ENCODE peak calls at places on chromosomes 11 and 22, in seven cellular contexts. One of them, this sample, is unnamed.
A peak's percentile ranks its signal among the peaks of the same experiment; 100 is the strongest.

GRCh38 chr11:62921201-62921572 is at the start of gene CHRM1:
- DNase-seq in suprapubic skin: no peak
- DNase-seq in tibial nerve: no peak
- DNase-seq in brain microvascular endothelial cell: no peak
- DNase-seq in AG04450: no peak
- DNase-seq in thoracic aorta: no peak
- DNase-seq in IMR-90: no peak
- DNase-seq in this sample: no peak

GRCh38 chr11:44773351-44773965 is 46.7 kb downstream of the TSPAN18 start:
- DNase-seq in tibial nerve: no peak
- DNase-seq in suprapubic skin: peak; percentile 62
- DNase-seq in AG04450: no peak
- DNase-seq in thoracic aorta: no peak
- DNase-seq in IMR-90: peak; percentile 20
- DNase-seq in brain microvascular endothelial cell: no peak
- DNase-seq in this sample: no peak

GRCh38 chr11:15849265-15849664 is 507.1 kb downstream of the SOX6 start:
- DNase-seq in thoracic aorta: no peak
- DNase-seq in AG04450: no peak
- DNase-seq in brain microvascular endothelial cell: no peak
- DNase-seq in tibial nerve: no peak
- DNase-seq in IMR-90: no peak
- DNase-seq in suprapubic skin: no peak
- DNase-seq in this sample: no peak

GRCh38 chr22:29907753-29908515 is 25.0 kb downstream of the MTMR3 start:
- DNase-seq in AG04450: peak; percentile 96
- DNase-seq in brain microvascular endothelial cell: peak; percentile 97
- DNase-seq in tibial nerve: peak; percentile 62
- DNase-seq in thoracic aorta: peak; percentile 36
- DNase-seq in IMR-90: peak; percentile 99
- DNase-seq in suprapubic skin: no peak
- DNase-seq in this sample: peak; percentile 58

GRCh38 chr11:44189986-44190882 is 94.8 kb downstream of the EXT2 start:
- DNase-seq in tibial nerve: no peak
- DNase-seq in AG04450: no peak
- DNase-seq in IMR-90: no peak
- DNase-seq in thoracic aorta: no peak
- DNase-seq in suprapubic skin: no peak
- DNase-seq in brain microvascular endothelial cell: no peak
- DNase-seq in this sample: no peak

GRCh38 chr11:44737222-44737621 is 10.5 kb downstream of the TSPAN18 start:
- DNase-seq in AG04450: no peak
- DNase-seq in tibial nerve: no peak
- DNase-seq in IMR-90: no peak
- DNase-seq in suprapubic skin: no peak
- DNase-seq in brain microvascular endothelial cell: no peak
- DNase-seq in thoracic aorta: no peak
- DNase-seq in this sample: no peak

GRCh38 chr11:68965901-68966868 is 14.6 kb downstream of the MRGPRD start:
- DNase-seq in AG04450: no peak
- DNase-seq in brain microvascular endothelial cell: no peak
- DNase-seq in IMR-90: no peak
- DNase-seq in thoracic aorta: no peak
- DNase-seq in tibial nerve: no peak
- DNase-seq in suprapubic skin: peak; percentile 69
- DNase-seq in this sample: no peak

GRCh38 chr11:128738942-128739341 is 45.1 kb downstream of the FLI1 start:
- DNase-seq in IMR-90: no peak
- DNase-seq in AG04450: no peak
- DNase-seq in suprapubic skin: no peak
- DNase-seq in brain microvascular endothelial cell: no peak
- DNase-seq in thoracic aorta: no peak
- DNase-seq in tibial nerve: no peak
- DNase-seq in this sample: no peak

GRCh38 chr11:68349461-68350249 is 37.3 kb downstream of the LRP5 start:
- DNase-seq in brain microvascular endothelial cell: no peak
- DNase-seq in suprapubic skin: no peak
- DNase-seq in tibial nerve: no peak
- DNase-seq in thoracic aorta: no peak
- DNase-seq in IMR-90: no peak
- DNase-seq in AG04450: no peak
- DNase-seq in this sample: no peak

GRCh38 chr11:131923309-131923708 is 552.9 kb downstream of the NTM start:
- DNase-seq in thoracic aorta: no peak
- DNase-seq in IMR-90: peak; percentile 28
- DNase-seq in AG04450: no peak
- DNase-seq in brain microvascular endothelial cell: peak; percentile 25
- DNase-seq in suprapubic skin: no peak
- DNase-seq in tibial nerve: no peak
- DNase-seq in this sample: no peak

GRCh38 chr11:74220376-74220775 is 49.3 kb downstream of the PPME1 start:
- DNase-seq in tibial nerve: no peak
- DNase-seq in thoracic aorta: no peak
- DNase-seq in AG04450: no peak
- DNase-seq in brain microvascular endothelial cell: no peak
- DNase-seq in suprapubic skin: no peak
- DNase-seq in IMR-90: no peak
- DNase-seq in this sample: no peak

GRCh38 chr22:36027960-36028645 is 521 bp downstream of the RBFOX2 start:
- DNase-seq in tibial nerve: peak; percentile 8
- DNase-seq in thoracic aorta: no peak
- DNase-seq in suprapubic skin: no peak
- DNase-seq in brain microvascular endothelial cell: no peak
- DNase-seq in IMR-90: no peak
- DNase-seq in AG04450: no peak
- DNase-seq in this sample: peak; percentile 2

GRCh38 chr11:124793466-124794278 is 6.5 kb downstream of the MSANTD2 start:
- DNase-seq in thoracic aorta: no peak
- DNase-seq in tibial nerve: no peak
- DNase-seq in suprapubic skin: no peak
- DNase-seq in AG04450: no peak
- DNase-seq in brain microvascular endothelial cell: no peak
- DNase-seq in IMR-90: peak; percentile 40
- DNase-seq in this sample: no peak

GRCh38 chr11:128625316-128625715 is 38.0 kb upstream of the ETS1 start:
- DNase-seq in tibial nerve: no peak
- DNase-seq in brain microvascular endothelial cell: no peak
- DNase-seq in IMR-90: no peak
- DNase-seq in thoracic aorta: no peak
- DNase-seq in suprapubic skin: no peak
- DNase-seq in AG04450: no peak
- DNase-seq in this sample: no peak

GRCh38 chr22:17266261-17266971 is 47.2 kb upstream of the ADA2 start:
- DNase-seq in AG04450: no peak
- DNase-seq in suprapubic skin: no peak
- DNase-seq in IMR-90: no peak
- DNase-seq in thoracic aorta: no peak
- DNase-seq in brain microvascular endothelial cell: no peak
- DNase-seq in tibial nerve: no peak
- DNase-seq in this sample: peak; percentile 71

GRCh38 chr11:69343401-69344321 is 49.7 kb downstream of the MYEOV start:
- DNase-seq in AG04450: no peak
- DNase-seq in tibial nerve: no peak
- DNase-seq in suprapubic skin: peak; percentile 63
- DNase-seq in brain microvascular endothelial cell: no peak
- DNase-seq in thoracic aorta: no peak
- DNase-seq in IMR-90: no peak
- DNase-seq in this sample: no peak

GRCh38 chr11:83895516-83895915 is 609.3 kb upstream of the CCDC90B start:
- DNase-seq in suprapubic skin: no peak
- DNase-seq in IMR-90: no peak
- DNase-seq in tibial nerve: no peak
- DNase-seq in brain microvascular endothelial cell: peak; percentile 27
- DNase-seq in thoracic aorta: no peak
- DNase-seq in AG04450: no peak
- DNase-seq in this sample: no peak

GRCh38 chr22:42764895-42765363 is 44.3 kb upstream of the A4GALT start:
- DNase-seq in suprapubic skin: no peak
- DNase-seq in tibial nerve: no peak
- DNase-seq in brain microvascular endothelial cell: no peak
- DNase-seq in IMR-90: no peak
- DNase-seq in AG04450: no peak
- DNase-seq in thoracic aorta: no peak
- DNase-seq in this sample: no peak

GRCh38 chr22:42711895-42712837 is 8.5 kb downstream of the A4GALT start:
- DNase-seq in tibial nerve: no peak
- DNase-seq in thoracic aorta: no peak
- DNase-seq in AG04450: no peak
- DNase-seq in brain microvascular endothelial cell: no peak
- DNase-seq in suprapubic skin: no peak
- DNase-seq in IMR-90: no peak
- DNase-seq in this sample: no peak

GRCh38 chr22:36925388-36926290 is 12.2 kb downstream of the CSF2RB start:
- DNase-seq in IMR-90: peak; percentile 1
- DNase-seq in AG04450: no peak
- DNase-seq in brain microvascular endothelial cell: no peak
- DNase-seq in tibial nerve: no peak
- DNase-seq in thoracic aorta: no peak
- DNase-seq in suprapubic skin: no peak
- DNase-seq in this sample: no peak

GRCh38 chr11:25816411-25816810 is 515.5 kb upstream of the ANO3 start:
- DNase-seq in tibial nerve: no peak
- DNase-seq in AG04450: no peak
- DNase-seq in suprapubic skin: no peak
- DNase-seq in IMR-90: no peak
- DNase-seq in brain microvascular endothelial cell: no peak
- DNase-seq in thoracic aorta: no peak
- DNase-seq in this sample: no peak

GRCh38 chr22:46830001-46830715 is 67.7 kb downstream of the TBC1D22A start:
- DNase-seq in suprapubic skin: no peak
- DNase-seq in thoracic aorta: no peak
- DNase-seq in IMR-90: peak; percentile 52
- DNase-seq in AG04450: no peak
- DNase-seq in tibial nerve: peak; percentile 52
- DNase-seq in brain microvascular endothelial cell: peak; percentile 76
- DNase-seq in this sample: no peak

GRCh38 chr22:50444663-50445062 is 30.2 kb downstream of the SBF1 start:
- DNase-seq in tibial nerve: peak; percentile 40
- DNase-seq in brain microvascular endothelial cell: peak; percentile 52
- DNase-seq in thoracic aorta: no peak
- DNase-seq in suprapubic skin: no peak
- DNase-seq in AG04450: peak; percentile 33
- DNase-seq in IMR-90: peak; percentile 78
- DNase-seq in this sample: no peak

GRCh38 chr11:11284481-11284880 is 68.6 kb downstream of the CSNK2A3 start:
- DNase-seq in tibial nerve: no peak
- DNase-seq in AG04450: no peak
- DNase-seq in brain microvascular endothelial cell: no peak
- DNase-seq in IMR-90: no peak
- DNase-seq in suprapubic skin: no peak
- DNase-seq in thoracic aorta: no peak
- DNase-seq in this sample: no peak

GRCh38 chr11:33895752-33896137 is 3.9 kb upstream of the LMO2 start:
- DNase-seq in suprapubic skin: no peak
- DNase-seq in AG04450: no peak
- DNase-seq in IMR-90: no peak
- DNase-seq in brain microvascular endothelial cell: no peak
- DNase-seq in tibial nerve: no peak
- DNase-seq in thoracic aorta: no peak
- DNase-seq in this sample: no peak

GRCh38 chr11:93736129-93736528 is 5.2 kb downstream of the TAF1D start:
- DNase-seq in brain microvascular endothelial cell: no peak
- DNase-seq in tibial nerve: no peak
- DNase-seq in suprapubic skin: no peak
- DNase-seq in AG04450: no peak
- DNase-seq in thoracic aorta: no peak
- DNase-seq in IMR-90: peak; percentile 63
- DNase-seq in this sample: no peak

GRCh38 chr22:44686873-44687600 is 15.0 kb upstream of the PRR5 start:
- DNase-seq in brain microvascular endothelial cell: peak; percentile 62
- DNase-seq in suprapubic skin: no peak
- DNase-seq in tibial nerve: no peak
- DNase-seq in IMR-90: peak; percentile 81
- DNase-seq in thoracic aorta: no peak
- DNase-seq in AG04450: no peak
- DNase-seq in this sample: no peak

GRCh38 chr22:40221055-40221414 is 43.3 kb downstream of the TNRC6B start:
- DNase-seq in brain microvascular endothelial cell: no peak
- DNase-seq in thoracic aorta: no peak
- DNase-seq in AG04450: no peak
- DNase-seq in suprapubic skin: no peak
- DNase-seq in tibial nerve: no peak
- DNase-seq in IMR-90: no peak
- DNase-seq in this sample: no peak
- H3K27ac ChIP-seq in brain microvascular endothelial cell: no peak overlapping the region
- H3K27ac ChIP-seq in thoracic aorta: peak overlapping the region; percentile 79
- H3K27ac ChIP-seq in AG04450: peak overlapping the region; percentile 34
- H3K27ac ChIP-seq in suprapubic skin: peak overlapping the region; percentile 59
- H3K27ac ChIP-seq in tibial nerve: peak overlapping the region; percentile 66
- H3K27ac ChIP-seq in IMR-90: no peak overlapping the region
- H3K27ac ChIP-seq in this sample: peak overlapping the region; percentile 71

GRCh38 chr11:13249992-13250391 is 27.6 kb upstream of the BMAL1 start:
- DNase-seq in AG04450: no peak
- DNase-seq in suprapubic skin: no peak
- DNase-seq in IMR-90: no peak
- DNase-seq in brain microvascular endothelial cell: no peak
- DNase-seq in thoracic aorta: no peak
- DNase-seq in tibial nerve: no peak
- DNase-seq in this sample: no peak
- TF ChIP-seq CTCF in AG04450: peak; percentile 28
- TF ChIP-seq CTCF in suprapubic skin: no peak
- TF ChIP-seq CTCF in IMR-90: peak; percentile 32
- TF ChIP-seq CTCF in brain microvascular endothelial cell: peak; percentile 68
- TF ChIP-seq CTCF in thoracic aorta: no peak
- TF ChIP-seq CTCF in tibial nerve: no peak
- TF ChIP-seq CTCF in this sample: peak; percentile 39

DNA sequence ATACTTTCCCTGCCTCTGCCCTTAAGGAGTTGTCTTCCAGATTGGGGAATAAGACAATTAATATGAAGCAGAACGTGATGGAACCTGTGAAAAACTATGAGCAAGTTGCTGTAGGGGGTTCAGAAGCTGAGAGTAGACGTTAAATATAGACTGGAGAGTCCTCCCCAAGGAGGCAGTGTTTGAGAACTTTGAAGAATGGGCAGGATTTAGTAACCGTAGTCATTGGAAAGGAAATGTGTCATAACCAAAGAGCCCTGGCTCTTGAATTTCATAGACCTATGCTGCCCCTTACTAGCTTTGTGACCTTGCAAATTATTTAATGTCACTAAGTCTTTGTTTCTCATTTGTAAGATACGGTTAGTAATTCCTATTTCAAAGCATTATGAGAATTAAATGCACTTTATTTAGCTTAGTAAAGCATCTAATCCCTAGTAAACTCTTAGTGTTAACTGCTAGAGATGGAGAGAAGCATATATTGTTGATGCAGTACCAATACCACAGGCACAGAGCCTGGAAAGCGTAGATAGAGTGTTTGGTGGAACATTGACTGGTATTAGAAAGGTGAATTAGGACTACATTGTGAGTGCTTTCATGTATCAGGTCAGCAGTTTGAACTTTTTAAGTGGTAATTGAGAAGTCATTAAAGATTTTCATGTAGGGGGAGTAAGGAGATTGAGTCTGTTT is 54.1 kb downstream of the MCAM start:
- DNase-seq in suprapubic skin: no peak
- DNase-seq in IMR-90: peak; percentile 57
- DNase-seq in AG04450: no peak
- DNase-seq in tibial nerve: no peak
- DNase-seq in brain microvascular endothelial cell: peak; percentile 30
- DNase-seq in thoracic aorta: no peak
- DNase-seq in this sample: no peak
- H3K4me3 ChIP-seq in suprapubic skin: no peak overlapping the region
- H3K4me3 ChIP-seq in IMR-90: no peak overlapping the region
- H3K4me3 ChIP-seq in AG04450: no peak overlapping the region
- H3K4me3 ChIP-seq in tibial nerve: no peak overlapping the region
- H3K4me3 ChIP-seq in brain microvascular endothelial cell: no peak overlapping the region
- H3K4me3 ChIP-seq in thoracic aorta: no peak overlapping the region
- H3K4me3 ChIP-seq in this sample: no peak overlapping the region

GRCh38 chr11:59117774-59118173 is 10.7 kb downstream of the FAM111B start:
- DNase-seq in IMR-90: no peak
- DNase-seq in AG04450: no peak
- DNase-seq in suprapubic skin: no peak
- DNase-seq in brain microvascular endothelial cell: no peak
- DNase-seq in tibial nerve: no peak
- DNase-seq in thoracic aorta: no peak
- DNase-seq in this sample: no peak
- H3K27ac ChIP-seq in IMR-90: no peak overlapping the region
- H3K27ac ChIP-seq in AG04450: no peak overlapping the region
- H3K27ac ChIP-seq in suprapubic skin: no peak overlapping the region
- H3K27ac ChIP-seq in brain microvascular endothelial cell: no peak overlapping the region
- H3K27ac ChIP-seq in tibial nerve: no peak overlapping the region
- H3K27ac ChIP-seq in thoracic aorta: no peak overlapping the region
- H3K27ac ChIP-seq in this sample: no peak overlapping the region

This sample was measured in gastrocnemius medialis.